ENCODE peak calls at places on chromosomes 13 and 19, in five cellular contexts. U is sigmoid colon, C is tibial nerve, N is stomach, E is transverse colon. D is an unnamed sample.

GRCh38 chr19:13149628-13150186 is 468 bp downstream of the STX10 start:
- DNase-seq in C (no peak), N (peak; percentile 61), E (peak; percentile 68), U (peak; percentile 84), D (no peak)

GRCh38 chr13:112877976-112878955 is 90.7 kb upstream of the MCF2L start:
- DNase-seq in C (no peak), N (no peak), E (no peak), U (peak; percentile 41), D (no peak)

GRCh38 chr19:38596057-38596981 is 21.4 kb downstream of the MAP4K1 start:
- DNase-seq in C (no peak), E (peak; percentile 52), N (peak; percentile 72), U (no peak), D (no peak)

GRCh38 chr19:43774103-43774939 is 6.5 kb downstream of the KCNN4 start:
- DNase-seq in N (peak; percentile 80), E (peak; percentile 78), U (no peak), C (peak; percentile 27), D (no peak)

GRCh38 chr19:47445937-47446402 is 25.7 kb downstream of the SLC8A2 start:
- DNase-seq in C (no peak), N (peak; percentile 43), E (peak; percentile 43), U (no peak), D (no peak)

GRCh38 chr13:73741111-73741510 is 393.1 kb downstream of the KLF12 start:
- DNase-seq in C (no peak), E (no peak), U (no peak), N (no peak), D (no peak)

GRCh38 chr19:15551183-15552004 is 43.1 kb downstream of the CYP4F22 start:
- DNase-seq in U (no peak), E (peak; percentile 24), N (peak; percentile 40), C (no peak), D (no peak)

GRCh38 chr19:17078920-17079709 is 3.5 kb downstream of the MYO9B start:
- DNase-seq in E (no peak), C (no peak), U (no peak), N (no peak), D (no peak)

GRCh38 chr13:114225610-114226009 is 9.1 kb upstream of the CDC16 start:
- DNase-seq in E (no peak), C (no peak), U (no peak), N (no peak), D (no peak)

GRCh38 chr13:80342541-80343371 is 1.8 kb upstream of the SPRY2 start:
- DNase-seq in U (peak; percentile 90), E (peak; percentile 87), C (peak; percentile 80), N (peak; percentile 89), D (peak; percentile 90)

GRCh38 chr13:113122571-113123225 is at the start of gene F10:
- DNase-seq in C (peak; percentile 61), E (peak; percentile 78), U (no peak), N (peak; percentile 73), D (no peak)

GRCh38 chr19:35105411-35106290 is 10.0 kb upstream of the FXYD3 start:
- DNase-seq in N (no peak), E (no peak), C (no peak), U (no peak), D (no peak)

GRCh38 chr13:101527130-101527529 is 74.7 kb downstream of the ITGBL1 start:
- DNase-seq in U (no peak), E (no peak), C (no peak), N (no peak), D (no peak)

GRCh38 chr19:4380254-4380727 is 20.1 kb downstream of the SH3GL1 start:
- DNase-seq in U (peak; percentile 73), C (no peak), E (no peak), N (no peak), D (peak; percentile 76)

GRCh38 chr13:27926644-27927434 is 7.0 kb downstream of the PDX1 start:
- DNase-seq in U (no peak), N (no peak), E (no peak), C (no peak), D (no peak)

GRCh38 chr19:51572415-51572814 is 1.3 kb downstream of the ZNF175 start:
- DNase-seq in N (no peak), E (no peak), U (no peak), C (no peak), D (no peak)

GRCh38 chr13:42211704-42212103 is 60.2 kb upstream of the AKAP11 start:
- DNase-seq in E (no peak), U (no peak), N (no peak), C (no peak), D (no peak)

GRCh38 chr19:17618281-17618903 is 62.9 kb downstream of the COLGALT1 start:
- DNase-seq in E (no peak), C (no peak), N (no peak), U (no peak), D (no peak)

GRCh38 chr13:81488021-81488420 is 1147.1 kb upstream of the SPRY2 start:
- DNase-seq in N (no peak), C (no peak), E (no peak), U (no peak), D (no peak)

GRCh38 chr19:21317821-21318220 is 11.4 kb downstream of the ZNF708 start:
- DNase-seq in E (no peak), U (no peak), N (no peak), C (no peak), D (no peak)

GRCh38 chr19:40190891-40191835 is at the start of gene MAP3K10:
- DNase-seq in N (peak; percentile 72), E (peak; percentile 78), U (peak; percentile 87), C (peak; percentile 50), D (peak; percentile 91)

GRCh38 chr13:22757530-22758120 is 423.2 kb upstream of the SGCG start:
- DNase-seq in N (no peak), E (no peak), C (no peak), U (no peak), D (no peak)

GRCh38 chr13:29105779-29106178 is 285.6 kb downstream of the MTUS2 start:
- DNase-seq in U (no peak), N (no peak), E (no peak), C (no peak), D (no peak)

GRCh38 chr19:11064831-11065303 is 24.4 kb upstream of the LDLR start:
- DNase-seq in E (no peak), N (no peak), U (no peak), C (no peak), D (no peak)

GRCh38 chr13:113836917-113837553 is 26.8 kb downstream of the GAS6 start:
- DNase-seq in N (peak; percentile 66), E (no peak), U (peak; percentile 88), C (peak; percentile 75), D (no peak)

GRCh38 chr19:2478756-2479555 is 3.0 kb downstream of the GADD45B start:
- DNase-seq in U (peak; percentile 95), E (peak; percentile 82), N (peak; percentile 88), C (peak; percentile 69), D (peak; percentile 90)

GRCh38 chr13:44141725-44142539 is 231.7 kb upstream of the SERP2 start:
- DNase-seq in C (peak; percentile 94), E (peak; percentile 99), U (peak; percentile 99), N (peak; percentile 99), D (peak; percentile 98)
- TF ChIP-seq EP300 in C (peak; percentile 43), E (no peak), U (no peak), N (no peak), D (no peak)

DNA sequence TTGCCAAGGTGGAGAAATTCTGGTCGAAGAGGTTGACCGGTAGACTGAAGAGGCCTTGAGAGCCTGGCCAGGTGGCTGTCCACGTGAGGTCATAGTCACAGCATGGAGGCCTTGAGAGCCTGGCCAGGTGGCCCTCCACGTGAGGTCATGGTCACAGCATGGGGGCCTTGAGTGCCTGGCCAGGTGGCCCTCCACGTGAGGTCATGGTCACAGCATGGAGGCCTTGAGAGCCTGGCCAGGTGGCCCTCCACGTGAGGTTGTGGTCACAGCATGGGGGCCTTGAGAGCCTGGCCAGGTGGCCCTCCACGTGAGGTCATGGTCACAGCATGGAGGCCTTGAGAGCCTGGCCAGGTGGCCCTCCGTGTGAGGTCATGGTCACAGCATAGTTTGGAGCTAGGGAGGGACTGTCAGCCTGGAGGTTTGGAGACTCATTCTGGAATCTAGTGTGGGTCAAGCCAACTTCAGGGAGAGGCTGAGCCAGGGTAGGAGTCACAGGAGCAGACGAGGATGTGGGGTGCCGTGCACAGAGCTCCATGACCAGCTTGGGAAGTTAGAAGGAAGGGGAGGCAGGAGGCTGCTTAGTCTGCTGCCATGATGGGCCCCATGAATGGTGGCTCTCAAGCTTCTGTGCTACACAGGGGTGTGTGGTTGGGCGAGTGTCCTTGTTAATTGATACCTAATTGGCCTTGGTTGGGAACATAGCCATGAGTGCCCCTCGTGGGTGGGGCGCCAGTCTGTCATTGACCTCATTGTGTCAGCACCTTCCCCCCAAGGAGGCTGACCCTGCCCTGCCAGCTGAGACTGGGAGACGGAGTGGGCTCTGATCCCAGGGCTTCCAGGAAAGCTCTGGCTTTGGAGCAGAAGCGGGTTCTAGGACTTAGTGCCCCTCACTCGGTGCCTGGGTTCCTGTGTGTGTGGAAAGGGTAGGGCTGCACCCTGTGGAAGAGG is 4.0 kb downstream of the LENG9 start:
- DNase-seq in U (no peak), E (no peak), N (no peak), C (no peak), D (peak; percentile 69)
- TF ChIP-seq EP300 in U (no peak), E (no peak), N (no peak), C (no peak), D (no peak)

DNA sequence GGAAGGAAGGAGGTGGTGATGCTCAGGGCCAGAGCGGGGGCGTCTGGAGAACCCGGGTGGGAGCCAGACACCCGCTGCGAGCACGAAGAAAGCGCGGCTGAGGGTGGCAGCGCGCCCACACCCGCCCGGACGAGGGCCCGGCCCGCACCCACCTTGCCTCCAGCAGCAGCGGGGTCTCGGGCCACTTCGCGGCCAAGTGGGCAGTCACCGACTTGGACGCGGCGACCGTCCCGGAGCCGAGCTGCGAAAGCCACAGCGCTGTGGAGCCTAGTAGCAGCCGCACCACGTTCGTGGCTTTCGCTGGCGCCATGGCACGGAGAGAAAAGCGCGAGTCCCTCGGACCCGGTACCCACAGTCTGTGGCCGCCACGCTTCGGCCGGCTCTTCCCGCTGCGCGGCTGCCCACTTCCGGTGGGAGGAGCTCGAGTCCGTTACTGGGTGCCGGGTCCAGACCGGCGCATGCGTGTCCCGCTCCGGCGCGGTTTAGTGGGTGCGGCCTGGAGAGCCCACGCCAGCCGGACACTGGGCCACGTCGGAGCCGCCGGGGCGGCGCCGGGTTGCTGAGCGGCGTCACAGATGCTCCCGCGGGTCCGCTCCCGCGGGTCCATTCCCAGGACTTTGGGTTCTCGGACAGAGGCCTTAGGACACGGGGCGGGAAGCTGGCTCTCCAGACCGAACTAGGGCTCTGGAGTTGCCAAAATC is at the start of gene UGGT2:
- DNase-seq in N (peak; percentile 97), C (peak; percentile 85), E (peak; percentile 97), U (peak; percentile 98), D (peak; percentile 95)
- TF ChIP-seq EP300 in N (peak; percentile 40), C (peak; percentile 88), E (no peak), U (no peak), D (no peak)

GRCh38 chr19:5968431-5969373 is 9.2 kb downstream of the RANBP3 start:
- DNase-seq in C (no peak), E (no peak), U (peak; percentile 60), N (no peak), D (no peak)

GRCh38 chr19:5969476-5969875 is 8.5 kb downstream of the RANBP3 start:
- DNase-seq in C (no peak), N (no peak), U (peak; percentile 50), E (no peak), D (peak; percentile 45)

GRCh38 chr19:5967571-5967970 is 10.4 kb downstream of the RANBP3 start:
- DNase-seq in N (no peak), U (peak; percentile 51), C (no peak), E (no peak), D (peak; percentile 41)

GRCh38 chr19:5966941-5967340 is 11.0 kb downstream of the RANBP3 start:
- DNase-seq in E (no peak), U (peak; percentile 57), C (no peak), N (no peak), D (no peak)

GRCh38 chr19:5967994-5968430 is 9.9 kb downstream of the RANBP3 start:
- DNase-seq in N (peak; percentile 67), C (peak; percentile 77), E (peak; percentile 69), U (peak; percentile 85), D (peak; percentile 75)
- TF ChIP-seq EP300 in N (no peak), C (peak; percentile 41), E (no peak), U (no peak), D (no peak)